ENCODE peak calls at places on chromosomes 4 and X, in ten cellular contexts. W is IMR-90, M is OCI-LY7, L is mammary epithelial cell, C is K562, E is trophoblast cell, P is neural progenitor cell, G is A549, T is MM.1S, V is hepatocyte. X is an unnamed sample.

GRCh38 chr4:6771229-6771671 is 11.3 kb upstream of the KIAA0232 start:
- DNase-seq in M (no peak), C (no peak), V (no peak), L (peak; percentile 56), W (peak; percentile 16), E (peak; percentile 58), G (no peak), P (no peak), T (no peak), X (no peak)

GRCh38 chr4:3436798-3437581 is 4.8 kb upstream of the HGFAC start:
- DNase-seq in W (peak; percentile 35), E (no peak), C (no peak), G (peak; percentile 76), M (no peak), L (peak; percentile 93), V (peak; percentile 51), P (no peak), T (no peak), X (no peak)

GRCh38 chrX:101232316-101232715 is 12.7 kb downstream of the DRP2 start:
- DNase-seq in P (no peak), W (peak; percentile 38), T (no peak), V (no peak), E (no peak), C (no peak), L (no peak), M (no peak), G (no peak), X (no peak)

GRCh38 chr4:37223732-37224131 is 20.8 kb upstream of the NWD2 start:
- DNase-seq in P (no peak), E (no peak), C (no peak), L (no peak), T (no peak), V (no peak), G (no peak), M (no peak), W (no peak), X (no peak)

GRCh38 chr4:151031831-151032605 is 16.9 kb upstream of the LRBA start:
- DNase-seq in P (no peak), V (no peak), C (peak; percentile 26), L (peak; percentile 73), W (peak; percentile 71), M (no peak), G (peak; percentile 35), T (no peak), E (peak; percentile 29), X (no peak)

GRCh38 chr4:104682311-104682710 is 187.6 kb upstream of the CXXC4 start:
- DNase-seq in P (no peak), T (no peak), C (no peak), W (no peak), L (no peak), G (no peak), E (no peak), V (no peak), M (no peak), X (no peak)

GRCh38 chrX:29690061-29690460 is 525.3 kb upstream of the MAGEB2 start:
- DNase-seq in G (no peak), M (no peak), E (no peak), V (no peak), W (peak; percentile 46), T (no peak), L (peak; percentile 41), C (no peak), P (no peak), X (no peak)

GRCh38 chr4:38177792-38178665 is 217.8 kb downstream of the PTTG2 start:
- DNase-seq in W (no peak), V (no peak), M (no peak), P (no peak), L (no peak), T (peak; percentile 86), C (peak; percentile 21), G (no peak), E (no peak), X (no peak)

GRCh38 chr4:180635276-180635675 is 1607.9 kb upstream of the TENM3 start:
- DNase-seq in P (peak; percentile 31), W (no peak), G (no peak), L (peak; percentile 21), M (no peak), T (no peak), C (no peak), E (no peak), V (no peak), X (no peak)

GRCh38 chr4:133000012-133000411 is 149.1 kb upstream of the PCDH10 start:
- DNase-seq in L (peak; percentile 27), C (no peak), G (no peak), E (peak; percentile 28), W (no peak), P (no peak), T (peak; percentile 85), V (peak; percentile 5), M (no peak), X (peak; percentile 14)

GRCh38 chr4:165379662-165380061 is 854 bp downstream of the CPE start:
- DNase-seq in V (peak; percentile 46), M (no peak), P (peak; percentile 62), W (no peak), G (no peak), T (no peak), L (no peak), E (no peak), C (no peak), X (peak; percentile 89)

GRCh38 chr4:163484906-163485305 is 9.6 kb upstream of the TMA16 start:
- DNase-seq in E (no peak), P (peak; percentile 76), C (peak; percentile 55), W (peak; percentile 51), G (peak; percentile 49), M (peak; percentile 77), L (peak; percentile 8), V (peak; percentile 71), T (peak; percentile 57), X (peak; percentile 78)

GRCh38 chr4:87007345-87008181 is 72.8 kb downstream of the AFF1 start:
- DNase-seq in G (no peak), L (peak; percentile 47), T (peak; percentile 50), C (no peak), E (no peak), V (peak; percentile 77), M (peak; percentile 41), W (peak; percentile 54), P (peak; percentile 81), X (peak; percentile 76)

GRCh38 chr4:87012265-87012953 is 77.6 kb downstream of the AFF1 start:
- DNase-seq in M (no peak), T (no peak), C (no peak), W (no peak), L (no peak), G (peak; percentile 64), E (no peak), V (peak; percentile 61), P (no peak), X (no peak)

GRCh38 chr4:87009095-87009648 is 74.4 kb downstream of the AFF1 start:
- DNase-seq in C (no peak), W (no peak), V (no peak), G (no peak), P (no peak), T (no peak), L (no peak), E (no peak), M (peak; percentile 37), X (no peak)

GRCh38 chr4:87011340-87012034 is 76.7 kb downstream of the AFF1 start:
- DNase-seq in C (peak; percentile 28), G (peak; percentile 80), L (peak; percentile 80), P (no peak), V (peak; percentile 84), E (peak; percentile 75), W (peak; percentile 89), M (no peak), T (no peak), X (peak; percentile 93)

GRCh38 chr4:87010192-87010591 is 75.4 kb downstream of the AFF1 start:
- DNase-seq in L (no peak), G (no peak), M (no peak), C (no peak), W (no peak), P (no peak), E (no peak), T (no peak), V (no peak), X (no peak)
- H3K4me3 ChIP-seq in L (no peak overlapping the region), G (no peak overlapping the region), M (no peak overlapping the region), C (peak overlapping the region; percentile 11), W (no peak overlapping the region), P (no peak overlapping the region), E (no peak overlapping the region), T (no peak overlapping the region), V (no peak overlapping the region), X (no peak overlapping the region)

GRCh38 chr4:182208651-182209050 is 34.6 kb upstream of the TENM3 start:
- DNase-seq in P (no peak), M (no peak), L (no peak), G (no peak), C (no peak), W (no peak), V (no peak), E (no peak), T (no peak), X (no peak)
- H3K4me2 ChIP-seq in P (no peak overlapping the region), M (no peak overlapping the region), L (peak overlapping the region; percentile 80), G (peak overlapping the region; percentile 62), C (no peak overlapping the region), W (no peak overlapping the region), V (peak overlapping the region; percentile 37), E (peak overlapping the region; percentile 46), T (no peak overlapping the region), X (no peak overlapping the region)

GRCh38 chrX:2766921-2767320 is 15.1 kb downstream of the XG start:
- DNase-seq in P (no peak), T (no peak), V (no peak), G (no peak), C (no peak), L (no peak), E (no peak), W (peak; percentile 8), M (no peak), X (no peak)

GRCh38 chrX:2767631-2768455 is 16.0 kb downstream of the XG start:
- DNase-seq in P (peak; percentile 52), L (peak; percentile 28), M (no peak), V (peak; percentile 77), T (no peak), W (peak; percentile 21), G (peak; percentile 87), E (peak; percentile 90), C (no peak), X (peak; percentile 87)

GRCh38 chrX:2769615-2770014 is 17.8 kb downstream of the XG start:
- DNase-seq in E (no peak), T (no peak), W (no peak), G (no peak), V (no peak), M (no peak), P (no peak), C (no peak), L (no peak), X (no peak)

GRCh38 chrX:2761246-2761645 is 9.4 kb downstream of the XG start:
- DNase-seq in C (no peak), P (no peak), V (no peak), L (no peak), G (no peak), M (no peak), T (no peak), W (no peak), E (no peak), X (no peak)

GRCh38 chrX:2764766-2765666 is 13.2 kb downstream of the XG start:
- DNase-seq in W (no peak), L (no peak), C (no peak), G (no peak), E (no peak), M (no peak), P (no peak), T (no peak), V (no peak), X (no peak)
- H3K4me3 ChIP-seq in W (no peak overlapping the region), L (no peak overlapping the region), C (no peak overlapping the region), G (no peak overlapping the region), E (no peak overlapping the region), M (no peak overlapping the region), P (no peak overlapping the region), T (no peak overlapping the region), V (no peak overlapping the region), X (no peak overlapping the region)

GRCh38 chr4:40990202-40990898 is 224.0 kb downstream of the APBB2 start:
- DNase-seq in W (peak; percentile 97), T (no peak), G (peak; percentile 89), C (no peak), L (peak; percentile 92), E (no peak), V (no peak), M (no peak), P (no peak), X (no peak)
- H3K4me2 ChIP-seq in W (peak overlapping the region; percentile 26), T (no peak overlapping the region), G (peak overlapping the region; percentile 70), C (no peak overlapping the region), L (peak overlapping the region; percentile 33), E (no peak overlapping the region), V (no peak overlapping the region), M (peak overlapping the region; percentile 84), P (no peak overlapping the region), X (no peak overlapping the region)

X was measured in mesendoderm.